ENCODE peak calls at places on chromosomes 11 and 22, in six cellular contexts. A, Q, R, B, D and N are unnamed samples.

GRCh38 chr11:114044042-114044871 is 15.3 kb upstream of the ZBTB16 start:
- DNase-seq in A (no peak), Q (no peak), R (peak; percentile 94), B (no peak), D (no peak), N (no peak)

GRCh38 chr11:71581826-71582225 is 849 bp downstream of the KRTAP5-11 start:
- DNase-seq in A (no peak), Q (no peak), R (no peak), B (no peak), D (no peak), N (no peak)

GRCh38 chr11:58509730-58510129 is 1.8 kb upstream of the OR5B21 start:
- DNase-seq in A (no peak), Q (no peak), R (no peak), B (no peak), D (no peak), N (no peak)

GRCh38 chr11:2099523-2100316 is 39.5 kb downstream of the IGF2 start:
- DNase-seq in A (no peak), Q (peak; percentile 82), R (no peak), B (peak; percentile 69), D (no peak), N (peak; percentile 71)

GRCh38 chr22:19419464-19420178 is 11.9 kb downstream of the HIRA start:
- DNase-seq in A (no peak), Q (no peak), R (peak; percentile 15), B (no peak), D (no peak), N (no peak)

GRCh38 chr11:42631223-42631843 is 680.5 kb upstream of the API5 start:
- DNase-seq in A (no peak), Q (no peak), R (peak; percentile 64), B (no peak), D (no peak), N (no peak)

GRCh38 chr11:130712480-130712879 is 203.8 kb downstream of the SNX19 start:
- DNase-seq in A (no peak), Q (no peak), R (no peak), B (no peak), D (no peak), N (no peak)

GRCh38 chr11:3626250-3626960 is 15.4 kb downstream of the ART5 start:
- DNase-seq in A (no peak), Q (peak; percentile 81), R (no peak), B (no peak), D (peak; percentile 22), N (peak; percentile 84)

GRCh38 chr11:62394825-62395538 is 23.9 kb upstream of the SCGB1A1 start:
- DNase-seq in A (peak; percentile 74), Q (peak; percentile 82), R (peak; percentile 91), B (peak; percentile 82), D (peak; percentile 72), N (peak; percentile 80)

GRCh38 chr11:11985016-11985715 is 23.3 kb downstream of the DKK3 start:
- DNase-seq in A (no peak), Q (peak; percentile 48), R (peak; percentile 80), B (no peak), D (no peak), N (no peak)

GRCh38 chr11:9972917-9973504 is 309.1 kb downstream of the SWAP70 start:
- DNase-seq in A (peak; percentile 56), Q (no peak), R (peak; percentile 81), B (peak; percentile 38), D (no peak), N (no peak)

GRCh38 chr11:44621784-44622183 is 56.3 kb downstream of the CD82 start:
- DNase-seq in A (no peak), Q (no peak), R (no peak), B (no peak), D (no peak), N (no peak)

GRCh38 chr11:44622721-44623258 is 57.3 kb downstream of the CD82 start:
- DNase-seq in A (no peak), Q (peak; percentile 38), R (no peak), B (no peak), D (no peak), N (no peak)

GRCh38 chr11:44619931-44620725 is 54.7 kb downstream of the CD82 start:
- DNase-seq in A (no peak), Q (peak; percentile 42), R (no peak), B (no peak), D (peak; percentile 35), N (no peak)

GRCh38 chr11:44622190-44622650 is 56.8 kb downstream of the CD82 start:
- DNase-seq in A (no peak), Q (peak; percentile 40), R (no peak), B (no peak), D (peak; percentile 14), N (no peak)

DNA sequence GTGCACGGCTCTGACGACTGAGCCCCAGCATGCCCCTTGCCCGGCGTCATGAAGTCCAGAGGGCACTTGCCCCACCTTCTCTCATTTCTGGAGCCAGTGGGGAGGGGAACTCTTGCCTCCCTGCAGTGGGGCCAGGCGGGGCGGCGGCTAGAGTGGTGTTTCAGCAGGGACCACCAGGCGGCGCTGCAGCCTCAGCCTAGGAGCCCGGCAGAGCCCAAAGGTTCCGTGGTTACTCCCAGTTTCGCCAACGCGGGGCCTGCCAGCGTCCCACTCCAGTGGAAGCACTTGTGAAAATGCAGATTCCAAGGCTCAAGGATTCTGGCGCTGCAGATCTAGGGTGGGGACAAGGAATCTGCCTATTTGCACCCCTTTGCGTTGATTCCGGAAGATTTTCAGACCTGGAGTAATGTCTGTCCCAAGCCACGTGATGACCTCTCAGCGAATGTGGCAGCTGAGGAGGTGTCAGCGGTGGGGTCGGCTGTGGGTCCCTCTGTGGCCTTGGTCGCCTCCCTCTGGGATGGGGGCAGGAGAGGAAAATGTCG is 55.7 kb downstream of the CD82 start:
- DNase-seq in A (no peak), Q (peak; percentile 87), R (peak; percentile 63), B (peak; percentile 55), D (peak; percentile 78), N (peak; percentile 81)
- H3K4me3 ChIP-seq in A (no peak overlapping the region), Q (no peak overlapping the region), R (peak overlapping the region; percentile 8), B (no peak overlapping the region), D (no peak overlapping the region), N (no peak overlapping the region)

DNA sequence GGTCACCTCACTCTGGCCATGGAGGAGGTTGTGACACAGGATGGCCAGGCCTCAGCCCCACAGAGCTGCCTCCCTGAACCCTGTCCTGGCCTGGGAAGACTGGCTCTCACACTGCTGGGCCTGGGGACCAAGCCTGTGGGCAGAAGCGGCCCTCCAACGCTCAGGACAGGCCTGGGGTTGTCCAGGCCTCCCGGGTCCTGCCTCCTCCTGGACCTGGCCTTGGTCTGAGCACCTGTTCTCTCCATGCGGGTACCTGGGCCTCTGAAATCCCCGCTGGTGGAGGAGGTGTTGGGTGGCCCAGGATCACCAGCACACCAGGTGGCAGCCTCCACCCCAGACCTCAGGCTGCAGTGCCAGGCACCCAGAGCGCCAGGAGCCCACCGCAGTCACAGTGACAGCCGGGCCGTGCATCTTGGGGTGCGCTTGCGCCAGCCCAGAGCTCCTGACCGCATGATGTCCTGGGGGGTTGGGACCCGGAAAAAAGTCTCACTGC is 16.1 kb upstream of the PIM3 start:
- DNase-seq in A (no peak), Q (no peak), R (no peak), B (no peak), D (no peak), N (no peak)
- H3K4me3 ChIP-seq in A (no peak overlapping the region), Q (no peak overlapping the region), R (no peak overlapping the region), B (no peak overlapping the region), D (no peak overlapping the region), N (no peak overlapping the region)

GRCh38 chr11:67302571-67303131 is 679 bp upstream of the SSH3 start:
- DNase-seq in A (no peak), Q (peak; percentile 88), R (peak; percentile 23), B (no peak), D (peak; percentile 74), N (peak; percentile 85)

GRCh38 chr11:67303132-67303988 is at the start of gene SSH3:
- DNase-seq in A (no peak), Q (peak; percentile 94), R (peak; percentile 50), B (peak; percentile 81), D (peak; percentile 88), N (peak; percentile 92)

GRCh38 chr11:67303989-67304411 is 670 bp downstream of the SSH3 start:
- DNase-seq in A (no peak), Q (peak; percentile 79), R (no peak), B (no peak), D (peak; percentile 89), N (peak; percentile 71)

GRCh38 chr11:67306769-67307544 is 3.6 kb downstream of the SSH3 start:
- DNase-seq in A (no peak), Q (peak; percentile 60), R (no peak), B (no peak), D (peak; percentile 35), N (no peak)

DNA sequence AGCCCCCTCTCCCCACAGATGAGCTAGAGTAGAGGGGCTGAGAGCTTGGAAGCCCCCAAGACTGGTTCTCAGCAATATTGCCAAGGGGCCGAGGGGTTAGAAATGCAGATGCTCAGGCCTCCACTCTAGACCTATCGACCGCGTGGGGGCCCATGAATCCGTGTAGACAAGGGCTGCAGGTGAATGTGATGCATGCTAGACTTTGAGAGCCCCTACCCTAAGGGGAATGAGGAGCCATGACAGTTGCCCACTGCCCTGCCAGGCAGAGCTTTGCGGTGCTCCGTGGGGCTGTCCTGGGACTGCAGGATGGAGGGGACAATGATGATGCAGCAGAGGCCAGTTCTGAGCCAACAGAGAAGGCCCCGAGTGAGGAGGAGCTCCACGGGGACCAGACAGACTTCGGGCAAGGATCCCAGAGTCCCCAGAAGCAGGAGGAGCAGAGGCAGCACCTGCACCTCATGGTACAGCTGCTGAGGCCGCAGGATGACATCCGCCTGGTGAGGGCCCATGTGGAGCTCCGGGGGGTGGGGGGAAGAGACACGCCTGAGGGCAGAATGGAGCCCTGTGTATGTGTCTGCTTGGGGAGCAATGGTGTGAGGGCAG is 1.3 kb downstream of the SSH3 start:
- DNase-seq in A (no peak), Q (peak; percentile 56), R (no peak), B (no peak), D (peak; percentile 43), N (peak; percentile 39)
- H3K4me3 ChIP-seq in A (peak overlapping the region; percentile 64), Q (peak overlapping the region; percentile 99), R (peak overlapping the region; percentile 68), B (peak overlapping the region; percentile 97), D (peak overlapping the region; percentile 93), N (peak overlapping the region; percentile 98)

GRCh38 chr11:123510579-123510905 is 80.5 kb downstream of the GRAMD1B start:
- DNase-seq in A (no peak), Q (no peak), R (no peak), B (no peak), D (no peak), N (no peak)

GRCh38 chr11:123509737-123510578 is 79.9 kb downstream of the GRAMD1B start:
- DNase-seq in A (no peak), Q (no peak), R (peak; percentile 78), B (no peak), D (no peak), N (no peak)

GRCh38 chr11:123507043-123507442 is 77.0 kb downstream of the GRAMD1B start:
- DNase-seq in A (no peak), Q (no peak), R (no peak), B (no peak), D (no peak), N (no peak)

GRCh38 chr11:123516238-123516637 is 86.2 kb downstream of the GRAMD1B start:
- DNase-seq in A (no peak), Q (no peak), R (no peak), B (no peak), D (no peak), N (no peak)

GRCh38 chr11:123511037-123511870 is 81.2 kb downstream of the GRAMD1B start:
- DNase-seq in A (peak; percentile 82), Q (peak; percentile 86), R (peak; percentile 90), B (peak; percentile 74), D (peak; percentile 89), N (peak; percentile 84)
- H3K4me3 ChIP-seq in A (no peak overlapping the region), Q (no peak overlapping the region), R (no peak overlapping the region), B (no peak overlapping the region), D (no peak overlapping the region), N (no peak overlapping the region)